ENCODE peak calls at places on chromosomes 5 and 9, in six cellular contexts. X is HuH-7, W is right cardiac atrium, O is glutamatergic neuron, E is ACHN, Y is heart right ventricle. Z is an unnamed sample.

GRCh38 chr9:26260238-26260637 is 582.0 kb upstream of the TUSC1 start:
- DNase-seq in W (no peak), Y (no peak), O (no peak), X (no peak), E (peak), Z (no peak)

GRCh38 chr9:121736964-121737462 is 85.6 kb downstream of the DAB2IP start:
- DNase-seq in Y (peak), O (no peak), W (peak), X (peak), E (no peak), Z (peak)

GRCh38 chr9:27117489-27118135 is 8.6 kb downstream of the TEK start:
- DNase-seq in O (no peak), E (no peak), Y (peak), X (no peak), W (peak), Z (peak)

GRCh38 chr5:33322632-33323031 is 118.1 kb upstream of the TARS1 start:
- DNase-seq in E (no peak), Y (no peak), O (no peak), W (no peak), X (no peak), Z (no peak)

GRCh38 chr5:77218263-77218662 is 7.8 kb downstream of the PDE8B start:
- DNase-seq in Y (no peak), E (no peak), W (no peak), X (peak), O (no peak), Z (no peak)

GRCh38 chr5:143796753-143797152 is 15.2 kb upstream of the HMHB1 start:
- DNase-seq in Y (no peak), W (no peak), E (no peak), X (no peak), O (no peak), Z (no peak)

GRCh38 chr9:81103597-81104471 is 585.5 kb downstream of the TLE1 start:
- DNase-seq in W (no peak), O (no peak), X (peak), Y (no peak), E (no peak), Z (no peak)

GRCh38 chr5:170145462-170145861 is 39.8 kb downstream of the FOXI1 start:
- DNase-seq in O (no peak), Y (no peak), E (no peak), X (no peak), W (no peak), Z (no peak)

GRCh38 chr9:124621371-124622328 is 114.5 kb upstream of the NR5A1 start:
- DNase-seq in W (no peak), O (no peak), E (peak), Y (no peak), X (no peak), Z (no peak)

GRCh38 chr5:148911386-148911785 is 85.0 kb downstream of the ADRB2 start:
- DNase-seq in E (no peak), W (no peak), Y (no peak), O (no peak), X (no peak), Z (no peak)

GRCh38 chr5:169009171-169009570 is 291.8 kb downstream of the SLIT3 start:
- DNase-seq in Y (no peak), X (no peak), O (no peak), E (no peak), W (no peak), Z (no peak)

GRCh38 chr5:32505718-32506117 is 61.2 kb upstream of the ZFR start:
- DNase-seq in Y (no peak), X (no peak), E (no peak), O (no peak), W (no peak), Z (no peak)

GRCh38 chr9:125561497-125562148 is 145.4 kb downstream of the MAPKAP1 start:
- DNase-seq in Y (no peak), X (no peak), E (no peak), O (no peak), W (no peak), Z (no peak)

GRCh38 chr5:139600336-139600949 is 39.3 kb downstream of the UBE2D2 start:
- DNase-seq in O (no peak), W (no peak), E (peak), X (no peak), Y (no peak), Z (no peak)

GRCh38 chr9:111839387-111839786 is 44.6 kb upstream of the SHOC1 start:
- DNase-seq in W (no peak), Y (no peak), O (no peak), E (no peak), X (peak), Z (no peak)

GRCh38 chr5:57986746-57987145 is 473.1 kb downstream of the PLK2 start:
- DNase-seq in O (no peak), W (no peak), X (no peak), Y (no peak), E (peak), Z (no peak)

GRCh38 chr5:57082441-57083067 is 91.3 kb upstream of the GPBP1 start:
- DNase-seq in X (peak), E (peak), Y (no peak), W (no peak), O (no peak), Z (no peak)

GRCh38 chr5:170233358-170233892 is 640 bp downstream of the C5orf58 start:
- DNase-seq in X (no peak), O (no peak), W (peak), E (no peak), Y (no peak), Z (no peak)

GRCh38 chr9:127805620-127806019 is 2.9 kb downstream of the FPGS start:
- DNase-seq in E (peak), Y (no peak), W (peak), X (peak), O (peak), Z (no peak)

GRCh38 chr9:5832543-5833529 is at the start of gene ERMP1:
- DNase-seq in Y (peak), W (peak), E (peak), X (peak), O (peak), Z (peak)

GRCh38 chr5:117682416-117682815 is 1107.8 kb upstream of the SEMA6A start:
- DNase-seq in E (no peak), X (no peak), O (no peak), W (no peak), Y (no peak), Z (no peak)

GRCh38 chr9:101650096-101650495 is 55.3 kb upstream of the PPP3R2 start:
- DNase-seq in O (no peak), X (no peak), E (no peak), Y (no peak), W (no peak), Z (no peak)

GRCh38 chr5:16588434-16589214 is 28.2 kb downstream of the RETREG1 start:
- DNase-seq in Y (no peak), O (no peak), E (no peak), X (peak), W (no peak), Z (no peak)

GRCh38 chr5:14397717-14398116 is 183.9 kb upstream of the OTULINL start:
- DNase-seq in X (no peak), O (no peak), E (peak), W (no peak), Y (no peak), Z (no peak)

GRCh38 chr5:96257904-96258303 is 175.1 kb downstream of the PCSK1 start:
- DNase-seq in Y (no peak), O (no peak), X (no peak), E (no peak), W (no peak), Z (no peak)

GRCh38 chr9:38359297-38359653 is 33.2 kb upstream of the ALDH1B1 start:
- DNase-seq in O (no peak), W (no peak), E (no peak), Y (no peak), X (no peak), Z (no peak)

GRCh38 chr5:149800563-149801103 is 70.5 kb downstream of the PPARGC1B start:
- DNase-seq in Y (no peak), O (no peak), W (no peak), X (no peak), E (no peak), Z (no peak)

GRCh38 chr5:98927242-98927987 is 1.4 kb downstream of the CHD1 start:
- DNase-seq in O (no peak), E (peak), W (peak), X (no peak), Y (peak), Z (peak)

GRCh38 chr5:144428326-144428725 is 257.7 kb downstream of the KCTD16 start:
- DNase-seq in O (no peak), E (no peak), W (no peak), X (no peak), Y (no peak), Z (no peak)

Z was measured in heart left ventricle.